ENCODE peak calls at places on chromosomes 13 and 19, in five cellular contexts. F is uterus, V is esophagus squamous epithelium, O is neuronal stem cell, R is fibroblast of lung. J is an unnamed sample.

GRCh38 chr19:1112254-1113208 is 8.7 kb downstream of the GPX4 start:
- DNase-seq in O (no peak), R (no peak), V (no peak), F (peak; percentile 72), J (no peak)

GRCh38 chr13:45325806-45326205 is 15.2 kb downstream of the TPT1 start:
- DNase-seq in O (no peak), R (peak; percentile 88), F (no peak), V (no peak), J (no peak)

GRCh38 chr19:30530751-30531150 is 158.6 kb downstream of the ZNF536 start:
- DNase-seq in V (no peak), R (no peak), F (no peak), O (no peak), J (no peak)

GRCh38 chr19:29708553-29709439 is 6.3 kb downstream of the C19orf12 start:
- DNase-seq in O (no peak), R (no peak), F (no peak), V (no peak), J (peak; percentile 89)

GRCh38 chr13:52374873-52375411 is 31.0 kb downstream of the THSD1 start:
- DNase-seq in F (no peak), O (no peak), R (peak; percentile 20), V (no peak), J (no peak)

GRCh38 chr19:55165952-55166529 is 372 bp downstream of the DNAAF3 start:
- DNase-seq in O (peak; percentile 81), F (no peak), R (peak; percentile 78), V (no peak), J (no peak)

GRCh38 chr13:105979131-105979530 is 556.3 kb downstream of the EFNB2 start:
- DNase-seq in V (no peak), R (no peak), F (no peak), O (no peak), J (no peak)

GRCh38 chr19:7595466-7596133 is at the start of gene CAMSAP3:
- DNase-seq in F (no peak), O (peak; percentile 82), V (no peak), R (no peak), J (peak; percentile 68)

GRCh38 chr13:71922191-71922590 is 55.2 kb upstream of the DACH1 start:
- DNase-seq in F (no peak), V (no peak), R (peak; percentile 95), O (no peak), J (no peak)

GRCh38 chr19:2774953-2775555 is 8.0 kb downstream of the SGTA start:
- DNase-seq in O (no peak), F (no peak), V (no peak), R (no peak), J (no peak)

GRCh38 chr19:33727331-33728028 is 69.2 kb upstream of the KCTD15 start:
- DNase-seq in O (no peak), V (no peak), R (no peak), F (no peak), J (no peak)

GRCh38 chr13:94708031-94708571 is 4.2 kb downstream of the SOX21 start:
- DNase-seq in F (no peak), O (peak; percentile 91), R (no peak), V (no peak), J (no peak)

GRCh38 chr13:48263196-48263595 is 30.2 kb downstream of the ITM2B start:
- DNase-seq in R (no peak), O (no peak), F (no peak), V (no peak), J (no peak)

GRCh38 chr13:48222358-48223015 is 10.5 kb upstream of the ITM2B start:
- DNase-seq in V (no peak), F (peak; percentile 62), O (no peak), R (peak; percentile 76), J (no peak)

GRCh38 chr13:43196171-43196611 is 172.8 kb downstream of the DNAJC15 start:
- DNase-seq in F (peak; percentile 46), R (peak; percentile 53), O (no peak), V (no peak), J (no peak)

GRCh38 chr13:64239372-64239771 is 2823.7 kb upstream of the PCDH20 start:
- DNase-seq in O (no peak), V (no peak), R (peak; percentile 49), F (no peak), J (no peak)

GRCh38 chr13:84192125-84192524 is 309.9 kb upstream of the SLITRK1 start:
- DNase-seq in V (no peak), R (peak; percentile 47), F (no peak), O (no peak), J (no peak)

GRCh38 chr13:87656311-87656710 is 14.9 kb upstream of the SLITRK5 start:
- DNase-seq in F (no peak), O (no peak), V (no peak), R (peak; percentile 70), J (no peak)

GRCh38 chr13:41356788-41357187 is 45.7 kb downstream of the NAA16 start:
- DNase-seq in F (no peak), V (no peak), O (no peak), R (no peak), J (no peak)

GRCh38 chr19:52191951-52192350 is 2.1 kb downstream of the PPP2R1A start:
- DNase-seq in O (no peak), R (peak; percentile 5), V (no peak), F (no peak), J (no peak)

GRCh38 chr19:18123819-18124218 is 26.2 kb downstream of the MAST3 start:
- DNase-seq in F (no peak), R (no peak), O (no peak), V (no peak), J (no peak)

GRCh38 chr19:18596752-18597157 is 8.2 kb downstream of the REX1BD start:
- DNase-seq in O (no peak), F (peak; percentile 41), R (peak; percentile 32), V (no peak), J (no peak)

GRCh38 chr13:33636955-33637670 is 180.8 kb upstream of the RFC3 start:
- DNase-seq in O (no peak), F (no peak), V (no peak), R (no peak), J (no peak)

GRCh38 chr13:25910243-25910642 is 141.6 kb downstream of the SHISA2 start:
- DNase-seq in O (peak; percentile 29), R (no peak), V (no peak), F (no peak), J (no peak)

GRCh38 chr19:918481-919156 is 1.5 kb downstream of the KISS1R start:
- DNase-seq in F (no peak), R (no peak), V (no peak), O (no peak), J (no peak)

GRCh38 chr13:101627556-101627943 is 175.1 kb downstream of the ITGBL1 start:
- DNase-seq in R (peak; percentile 62), F (no peak), V (no peak), O (no peak), J (no peak)

GRCh38 chr13:32511482-32511881 is 27.1 kb downstream of the N4BP2L2 start:
- DNase-seq in O (no peak), F (no peak), R (no peak), V (no peak), J (no peak)

GRCh38 chr13:51453959-51454703 is 1.3 kb upstream of the INTS6 start:
- DNase-seq in F (peak; percentile 33), V (no peak), R (no peak), O (peak; percentile 8), J (peak; percentile 58)

GRCh38 chr19:1825909-1826556 is 14.0 kb upstream of the ATP8B3 start:
- DNase-seq in V (no peak), O (peak; percentile 84), R (peak; percentile 64), F (peak; percentile 82), J (peak; percentile 81)

GRCh38 chr13:67792151-67792665 is 562.1 kb upstream of the PCDH9 start:
- DNase-seq in V (no peak), O (no peak), F (no peak), R (peak; percentile 4), J (no peak)

GRCh38 chr19:45774765-45775164 is 5.7 kb upstream of the SIX5 start:
- DNase-seq in V (no peak), O (no peak), F (no peak), R (no peak), J (no peak)

GRCh38 chr13:75165543-75166230 is 316.3 kb downstream of the TBC1D4 start:
- DNase-seq in R (peak; percentile 42), O (no peak), F (no peak), V (no peak), J (no peak)

GRCh38 chr13:27161980-27162379 is 9.6 kb downstream of the USP12 start:
- DNase-seq in F (no peak), R (peak; percentile 25), V (no peak), O (no peak), J (no peak)

GRCh38 chr13:110138700-110139036 is 168.3 kb downstream of the COL4A1 start:
- DNase-seq in O (no peak), F (no peak), V (no peak), R (no peak), J (no peak)

GRCh38 chr19:38679839-38680238 is 32.4 kb downstream of the ACTN4 start:
- DNase-seq in R (peak; percentile 31), O (no peak), V (no peak), F (no peak), J (no peak)
- H3K4me1 ChIP-seq in R (peaks cover 52% of the 10 kb centered on the region), O (peaks cover 31% of the 10 kb centered on the region), V (peaks cover 100% of the 10 kb centered on the region), F (peaks cover 12% of the 10 kb centered on the region), J (peaks cover 4% of the 10 kb centered on the region)

DNA sequence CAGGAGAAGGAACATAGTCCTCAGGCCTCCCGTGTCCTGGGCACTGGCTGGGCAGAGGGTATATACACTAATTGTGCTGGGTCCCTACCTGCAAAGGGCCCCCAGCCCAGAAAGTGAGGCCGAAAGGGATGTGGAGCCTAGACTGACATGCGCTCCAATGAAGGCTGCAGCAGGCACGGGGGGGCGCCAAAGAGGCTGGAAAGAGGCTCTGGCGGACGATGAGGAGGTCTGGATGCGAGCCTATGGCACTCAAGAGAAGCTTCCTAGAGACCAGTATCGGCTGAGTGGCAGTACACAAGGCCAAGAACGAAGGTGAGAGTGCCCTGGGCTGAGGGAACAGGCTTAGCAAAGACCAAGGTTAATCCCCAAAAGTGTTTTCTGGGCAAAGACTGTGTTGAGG is 16.6 kb downstream of the VRK3 start:
- DNase-seq in O (no peak), F (no peak), V (no peak), R (no peak), J (no peak)
- H3K36me3 ChIP-seq in O (peaks cover 21% of the 10 kb centered on the region), F (no peaks in the 10 kb centered on the region), V (peaks cover 27% of the 10 kb centered on the region), R (peaks cover 11% of the 10 kb centered on the region), J (no peaks in the 10 kb centered on the region)

DNA sequence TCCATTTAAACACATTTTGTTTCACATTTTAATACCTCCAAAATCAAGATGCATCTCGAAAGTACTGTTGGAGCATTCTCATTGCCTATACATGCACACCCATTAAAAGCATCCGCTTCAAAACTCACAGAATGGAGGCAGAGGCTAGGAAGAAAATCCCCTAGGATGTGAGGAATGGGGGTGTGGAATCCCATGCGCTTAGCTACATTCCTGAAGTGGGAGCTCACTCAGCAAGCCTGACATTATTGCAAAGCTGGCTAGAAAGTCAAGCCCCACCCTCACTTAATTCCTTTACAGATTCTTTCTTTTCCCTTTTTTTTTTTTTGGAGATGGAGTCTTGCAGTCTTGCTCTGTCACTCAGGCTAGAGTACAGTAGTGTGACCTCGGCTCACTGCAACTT is 4.6 kb upstream of the FAM32A start:
- DNase-seq in O (no peak), F (no peak), V (no peak), R (peak; percentile 70), J (no peak)
- H3K27ac ChIP-seq in O (no peak overlapping the region), F (no peak overlapping the region), V (no peak overlapping the region), R (no peak overlapping the region), J (no peak overlapping the region)

GRCh38 chr19:28601723-28602440 is 611.1 kb downstream of the UQCRFS1 start:
- DNase-seq in F (no peak), R (no peak), V (no peak), O (no peak), J (no peak)
- H3K4me1 ChIP-seq in F (no peaks in the 10 kb centered on the region), R (no peaks in the 10 kb centered on the region), V (no peaks in the 10 kb centered on the region), O (no peaks in the 10 kb centered on the region), J (no peaks in the 10 kb centered on the region)

J was measured in right lobe of liver.